ENCODE peak calls at places on chromosomes 4 and X, in six cellular contexts. A is foreskin fibroblast; U is stimulated activated CD8-positive, alpha-beta memory T cell treated with anti-CD3 and anti-CD28 coated beads, Interleukin-15, amount 100 ng/mL, for 1 hour; I is RKO; S is NCI-H460; L is small intestine. C is an unnamed sample.
A peak's percentile ranks its signal among the peaks of the same experiment; 100 is the strongest.

GRCh38 chrX:9466115-9466495 is 1.2 kb downstream of the TBL1X start:
- DNase-seq in A (peak; percentile 52), I (peak; percentile 41), L (no peak), S (no peak), U (no peak), C (no peak)

GRCh38 chr4:101252721-101253120 is 94.6 kb downstream of the PPP3CA start:
- DNase-seq in S (no peak), U (no peak), A (peak; percentile 45), I (no peak), L (no peak), C (no peak)

GRCh38 chrX:108268434-108269080 is 169.7 kb downstream of the COL4A6 start:
- DNase-seq in I (peak; percentile 9), S (no peak), A (peak; percentile 37), L (no peak), U (no peak), C (no peak)

GRCh38 chrX:53239474-53239873 is 14.5 kb upstream of the KDM5C start:
- DNase-seq in L (no peak), A (no peak), U (no peak), I (peak; percentile 67), S (no peak), C (no peak)

GRCh38 chrX:130539721-130540321 is 138.0 kb downstream of the RBMX2 start:
- DNase-seq in I (peak; percentile 62), L (peak; percentile 7), A (peak; percentile 72), U (peak; percentile 2), S (peak; percentile 45), C (no peak)

GRCh38 chr4:52848255-52848654 is 13.9 kb upstream of the RASL11B start:
- DNase-seq in A (no peak), I (no peak), S (no peak), U (no peak), L (peak; percentile 65), C (no peak)

GRCh38 chr4:67160409-67160808 is 384.9 kb downstream of the CENPC start:
- DNase-seq in A (no peak), U (no peak), S (no peak), I (no peak), L (no peak), C (no peak)

GRCh38 chrX:102712967-102713677 is 874 bp downstream of the GPRASP2 start:
- DNase-seq in U (no peak), L (peak; percentile 34), S (peak; percentile 57), I (no peak), A (peak; percentile 71), C (no peak)

GRCh38 chrX:43450355-43450754 is 205.7 kb upstream of the MAOA start:
- DNase-seq in U (no peak), L (no peak), S (no peak), I (no peak), A (no peak), C (no peak)

GRCh38 chr4:184896868-184897715 is 71.3 kb upstream of the ACSL1 start:
- DNase-seq in I (no peak), U (no peak), S (no peak), A (no peak), L (no peak), C (no peak)

GRCh38 chrX:99077099-99077498 is 1333.0 kb downstream of the PCDH19 start:
- DNase-seq in L (no peak), I (no peak), A (no peak), S (no peak), U (no peak), C (no peak)

GRCh38 chr4:173025131-173025530 is 143.5 kb upstream of the GALNT7 start:
- DNase-seq in A (peak; percentile 83), I (peak; percentile 82), U (no peak), S (peak; percentile 52), L (peak; percentile 81), C (no peak)

GRCh38 chrX:44945736-44946135 is 72.7 kb downstream of the KDM6A start:
- DNase-seq in L (peak; percentile 15), A (no peak), U (no peak), S (no peak), I (peak; percentile 16), C (no peak)

GRCh38 chr4:152197211-152197610 is 338.7 kb downstream of the FBXW7 start:
- DNase-seq in L (no peak), A (no peak), I (no peak), U (no peak), S (no peak), C (no peak)

GRCh38 chr4:156252300-156253016 is 298.8 kb upstream of the CTSO start:
- DNase-seq in I (no peak), S (no peak), A (no peak), L (no peak), U (no peak), C (no peak)

GRCh38 chr4:170497729-170498128 is 408.0 kb upstream of the AADAT start:
- DNase-seq in U (no peak), I (no peak), A (no peak), S (no peak), L (no peak), C (no peak)

GRCh38 chr4:106351016-106351415 is 17.6 kb downstream of the GIMD1 start:
- DNase-seq in U (no peak), S (no peak), A (no peak), I (no peak), L (no peak), C (no peak)

GRCh38 chrX:155997436-155997835 is at the start of gene IL9R:
- DNase-seq in I (no peak), L (peak; percentile 46), A (no peak), S (no peak), U (peak; percentile 6), C (peak; percentile 14)

GRCh38 chr4:139851639-139852038 is 186.0 kb downstream of the MGST2 start:
- DNase-seq in A (no peak), I (no peak), L (no peak), U (no peak), S (no peak), C (no peak)

GRCh38 chr4:156420557-156420956 is 466.9 kb upstream of the CTSO start:
- DNase-seq in L (no peak), I (no peak), U (no peak), A (peak; percentile 24), S (no peak), C (no peak)

GRCh38 chr4:181731900-181732299 is 511.3 kb upstream of the TENM3 start:
- DNase-seq in S (no peak), L (no peak), I (no peak), A (no peak), U (no peak), C (no peak)

GRCh38 chr4:48781968-48782367 is 1.9 kb upstream of the FRYL start:
- DNase-seq in U (no peak), L (no peak), I (no peak), A (no peak), S (no peak), C (no peak)

GRCh38 chr4:14399919-14400706 is 602.2 kb upstream of the CPEB2 start:
- DNase-seq in L (no peak), I (no peak), A (no peak), U (no peak), S (no peak), C (no peak)

GRCh38 chr4:139735381-139736256 is 70.0 kb downstream of the MGST2 start:
- DNase-seq in L (no peak), A (peak; percentile 48), U (no peak), S (no peak), I (no peak), C (no peak)

GRCh38 chr4:17165256-17165655 is 266.8 kb upstream of the LDB2 start:
- DNase-seq in S (no peak), I (no peak), A (no peak), U (no peak), L (no peak), C (no peak)